ENCODE peak calls at places on chromosomes 5 and 9, in seven cellular contexts. U is AG04449; S is stimulated activated CD4-positive, alpha-beta T cell treated with anti-CD3 and anti-CD28 coated beads, Interleukin-12 subunit alpha, Interleukin-12 subunit beta, amount 100 ng/mL, for 4 hours; C is central memory CD4-positive, alpha-beta T cell; A is NCI-H345; Z is pancreas; E is AG10803. F is an unnamed sample.

GRCh38 chr9:130220351-130220750 is 45.2 kb upstream of the HMCN2 start:
- DNase-seq in U (no peak), S (no peak), C (no peak), A (no peak), Z (no peak), E (peak), F (no peak)

GRCh38 chr5:61969761-61970160 is 336.2 kb upstream of the KIF2A start:
- DNase-seq in U (no peak), S (no peak), C (no peak), A (no peak), Z (no peak), E (peak), F (no peak)

GRCh38 chr9:13728121-13728520 is 448.6 kb upstream of the MPDZ start:
- DNase-seq in U (no peak), S (no peak), C (no peak), A (no peak), Z (no peak), E (no peak), F (no peak)

GRCh38 chr5:133844836-133845235 is 123.6 kb downstream of the C5orf15 start:
- DNase-seq in U (no peak), S (no peak), C (no peak), A (no peak), Z (no peak), E (no peak), F (no peak)

GRCh38 chr9:21110708-21111576 is 30.7 kb downstream of the IFNW1 start:
- DNase-seq in U (peak), S (no peak), C (peak), A (peak), Z (no peak), E (peak), F (peak)

GRCh38 chr5:64947031-64947430 is 178.3 kb downstream of the CWC27 start:
- DNase-seq in U (no peak), S (no peak), C (no peak), A (peak), Z (no peak), E (no peak), F (peak)

GRCh38 chr5:118146824-118147223 is 841.5 kb downstream of the DTWD2 start:
- DNase-seq in U (no peak), S (no peak), C (no peak), A (no peak), Z (no peak), E (no peak), F (no peak)

GRCh38 chr9:77457916-77458592 is 190.1 kb downstream of the GNA14 start:
- DNase-seq in U (no peak), S (peak), C (peak), A (peak), Z (peak), E (peak), F (peak)

GRCh38 chr5:142630927-142631539 is 54.9 kb downstream of the FGF1 start:
- DNase-seq in U (no peak), S (no peak), C (no peak), A (no peak), Z (no peak), E (peak), F (no peak)

GRCh38 chr5:146006470-146006869 is 70.1 kb downstream of the SH3RF2 start:
- DNase-seq in U (no peak), S (no peak), C (no peak), A (no peak), Z (no peak), E (no peak), F (no peak)

GRCh38 chr5:138632900-138633489 is 57.8 kb upstream of the HSPA9 start:
- DNase-seq in U (no peak), S (no peak), C (no peak), A (no peak), Z (peak), E (peak), F (peak)

GRCh38 chr9:108436470-108436869 is 419.3 kb downstream of the ACTL7B start:
- DNase-seq in U (no peak), S (no peak), C (no peak), A (no peak), Z (no peak), E (no peak), F (no peak)

GRCh38 chr5:149274964-149275363 is 3.3 kb downstream of the AFAP1L1 start:
- DNase-seq in U (no peak), S (no peak), C (no peak), A (no peak), Z (no peak), E (peak), F (no peak)

GRCh38 chr9:35696520-35697215 is 6.9 kb upstream of the TPM2 start:
- DNase-seq in U (no peak), S (peak), C (peak), A (peak), Z (peak), E (no peak), F (peak)

GRCh38 chr5:77629553-77630245 is 8.8 kb downstream of the OTP start:
- DNase-seq in U (no peak), S (no peak), C (no peak), A (peak), Z (no peak), E (no peak), F (peak)

GRCh38 chr5:337565-338130 is 16.1 kb downstream of the AHRR start:
- DNase-seq in U (no peak), S (no peak), C (no peak), A (peak), Z (no peak), E (peak), F (peak)

GRCh38 chr5:170159101-170159698 is 53.5 kb downstream of the FOXI1 start:
- DNase-seq in U (peak), S (no peak), C (no peak), A (no peak), Z (no peak), E (peak), F (no peak)

GRCh38 chr5:122183098-122183794 is 53.9 kb downstream of the ZNF474 start:
- DNase-seq in U (no peak), S (no peak), C (no peak), A (peak), Z (no peak), E (peak), F (no peak)

GRCh38 chr9:98232926-98233325 is 22.5 kb downstream of the TBC1D2 start:
- DNase-seq in U (no peak), S (no peak), C (no peak), A (no peak), Z (no peak), E (no peak), F (no peak)

GRCh38 chr5:13580058-13580457 is 364.4 kb downstream of the DNAH5 start:
- DNase-seq in U (no peak), S (no peak), C (no peak), A (no peak), Z (no peak), E (no peak), F (no peak)

GRCh38 chr5:151694035-151694485 is 7.3 kb upstream of the SPARC start:
- DNase-seq in U (no peak), S (no peak), C (no peak), A (no peak), Z (no peak), E (peak), F (no peak)

GRCh38 chr5:54673523-54674225 is 156.1 kb downstream of the SNX18 start:
- DNase-seq in U (no peak), S (peak), C (peak), A (no peak), Z (peak), E (no peak), F (no peak)

GRCh38 chr5:6556802-6557102 is 76.1 kb downstream of the NSUN2 start:
- DNase-seq in U (no peak), S (no peak), C (no peak), A (no peak), Z (no peak), E (no peak), F (no peak)

GRCh38 chr5:1555808-1556681 is 32.3 kb upstream of the LPCAT1 start:
- DNase-seq in U (no peak), S (no peak), C (no peak), A (no peak), Z (no peak), E (no peak), F (no peak)

GRCh38 chr9:106333487-106333886 is 529.5 kb upstream of the ZNF462 start:
- DNase-seq in U (no peak), S (no peak), C (no peak), A (peak), Z (no peak), E (no peak), F (no peak)

GRCh38 chr5:171776176-171776575 is 9.4 kb upstream of the SMIM23 start:
- DNase-seq in U (no peak), S (no peak), C (no peak), A (no peak), Z (no peak), E (no peak), F (no peak)

GRCh38 chr5:137487600-137487999 is 11.5 kb downstream of the SPOCK1 start:
- DNase-seq in U (peak), S (no peak), C (no peak), A (no peak), Z (no peak), E (peak), F (no peak)

GRCh38 chr5:126651013-126651577 is 50.3 kb downstream of the PHAX start:
- DNase-seq in U (no peak), S (no peak), C (no peak), A (no peak), Z (no peak), E (no peak), F (no peak)

GRCh38 chr5:13625616-13626198 is 318.8 kb downstream of the DNAH5 start:
- DNase-seq in U (no peak), S (no peak), C (no peak), A (no peak), Z (no peak), E (no peak), F (no peak)

GRCh38 chr5:37722236-37723146 is 117.3 kb downstream of the GDNF start:
- DNase-seq in U (peak), S (no peak), C (no peak), A (no peak), Z (no peak), E (peak), F (peak)

GRCh38 chr5:120545951-120546350 is 81.9 kb downstream of the PRR16 start:
- DNase-seq in U (no peak), S (no peak), C (no peak), A (no peak), Z (no peak), E (peak), F (no peak)

GRCh38 chr5:142871880-142872200 is 101.7 kb downstream of the ARHGAP26 start:
- DNase-seq in U (no peak), S (no peak), C (no peak), A (no peak), Z (no peak), E (no peak), F (no peak)

F was measured in Caki2.